ENCODE peak calls at places on chromosome 13, in six cellular contexts. E is tibial artery; G is effector memory CD4-positive, alpha-beta T cell; Y is right atrium auricular region; F is fibroblast of lung; O is thoracic aorta. D is an unnamed sample.

GRCh38 chr13:79749985-79750551 is 269.1 kb downstream of the NDFIP2 start:
- DNase-seq in E (peak; percentile 74), G (no peak), Y (peak; percentile 78), F (peak; percentile 81), O (no peak), D (peak; percentile 1)

GRCh38 chr13:58994778-58995177 is 1169.0 kb downstream of the DIAPH3 start:
- DNase-seq in E (no peak), G (no peak), Y (no peak), F (peak; percentile 4), O (no peak), D (no peak)

GRCh38 chr13:26956532-26957142 is 196.1 kb upstream of the GPR12 start:
- DNase-seq in E (no peak), G (no peak), Y (no peak), F (no peak), O (no peak), D (no peak)

GRCh38 chr13:99124695-99125334 is 75.8 kb upstream of the UBAC2 start:
- DNase-seq in E (no peak), G (no peak), Y (no peak), F (peak; percentile 48), O (no peak), D (no peak)

GRCh38 chr13:35729926-35730627 is 253.6 kb upstream of the MAB21L1 start:
- DNase-seq in E (no peak), G (no peak), Y (peak; percentile 69), F (no peak), O (no peak), D (no peak)

GRCh38 chr13:45521292-45521691 is 56.6 kb downstream of the COG3 start:
- DNase-seq in E (peak; percentile 29), G (no peak), Y (no peak), F (peak; percentile 60), O (no peak), D (no peak)

GRCh38 chr13:39350461-39350881 is 252.5 kb downstream of the LHFPL6 start:
- DNase-seq in E (no peak), G (no peak), Y (no peak), F (no peak), O (no peak), D (no peak)

GRCh38 chr13:99103536-99103935 is 97.1 kb upstream of the UBAC2 start:
- DNase-seq in E (no peak), G (no peak), Y (no peak), F (no peak), O (no peak), D (no peak)

GRCh38 chr13:41835871-41836270 is 125.0 kb downstream of the VWA8 start:
- DNase-seq in E (no peak), G (no peak), Y (no peak), F (peak; percentile 63), O (no peak), D (no peak)

GRCh38 chr13:33123066-33123940 is 107.1 kb downstream of the KL start:
- DNase-seq in E (peak; percentile 71), G (no peak), Y (no peak), F (peak; percentile 79), O (no peak), D (no peak)

GRCh38 chr13:72530471-72530870 is 197.0 kb downstream of the MZT1 start:
- DNase-seq in E (no peak), G (no peak), Y (no peak), F (no peak), O (no peak), D (no peak)

GRCh38 chr13:113211774-113212173 is 2.4 kb downstream of the CUL4A start:
- DNase-seq in E (no peak), G (no peak), Y (no peak), F (no peak), O (no peak), D (peak; percentile 39)

GRCh38 chr13:50463662-50464061 is 379.8 kb downstream of the DLEU7 start:
- DNase-seq in E (no peak), G (no peak), Y (no peak), F (no peak), O (no peak), D (no peak)

GRCh38 chr13:102401305-102401704 is 543 bp downstream of the FGF14 start:
- DNase-seq in E (no peak), G (no peak), Y (no peak), F (peak; percentile 48), O (no peak), D (no peak)
- H3K27me3 ChIP-seq in E (peaks cover 35% of the 10 kb centered on the region), G (peaks cover 31% of the 10 kb centered on the region), Y (no peaks in the 10 kb centered on the region), F (no peaks in the 10 kb centered on the region), O (no peaks in the 10 kb centered on the region), D (peaks cover 18% of the 10 kb centered on the region)

GRCh38 chr13:20193924-20194631 is 1.3 kb upstream of the GJB2 start:
- DNase-seq in E (no peak), G (no peak), Y (no peak), F (no peak), O (no peak), D (no peak)
- H3K27me3 ChIP-seq in E (peaks cover 67% of the 10 kb centered on the region), G (peaks cover 56% of the 10 kb centered on the region), Y (peaks cover 24% of the 10 kb centered on the region), F (peaks cover 59% of the 10 kb centered on the region), O (peaks cover 17% of the 10 kb centered on the region), D (peaks cover 57% of the 10 kb centered on the region)

GRCh38 chr13:31848621-31849020 is 109.3 kb downstream of the RXFP2 start:
- DNase-seq in E (no peak), G (no peak), Y (no peak), F (no peak), O (no peak), D (no peak)
- H3K27me3 ChIP-seq in E (no peaks in the 10 kb centered on the region), G (no peaks in the 10 kb centered on the region), Y (no peaks in the 10 kb centered on the region), F (peaks cover 4% of the 10 kb centered on the region), O (no peaks in the 10 kb centered on the region), D (peaks cover 3% of the 10 kb centered on the region)

GRCh38 chr13:54607421-54607820 is 1578.8 kb downstream of the OLFM4 start:
- DNase-seq in E (no peak), G (no peak), Y (no peak), F (no peak), O (no peak), D (no peak)
- H3K27me3 ChIP-seq in E (no peaks in the 10 kb centered on the region), G (no peaks in the 10 kb centered on the region), Y (no peaks in the 10 kb centered on the region), F (no peaks in the 10 kb centered on the region), O (no peaks in the 10 kb centered on the region), D (no peaks in the 10 kb centered on the region)

DNA sequence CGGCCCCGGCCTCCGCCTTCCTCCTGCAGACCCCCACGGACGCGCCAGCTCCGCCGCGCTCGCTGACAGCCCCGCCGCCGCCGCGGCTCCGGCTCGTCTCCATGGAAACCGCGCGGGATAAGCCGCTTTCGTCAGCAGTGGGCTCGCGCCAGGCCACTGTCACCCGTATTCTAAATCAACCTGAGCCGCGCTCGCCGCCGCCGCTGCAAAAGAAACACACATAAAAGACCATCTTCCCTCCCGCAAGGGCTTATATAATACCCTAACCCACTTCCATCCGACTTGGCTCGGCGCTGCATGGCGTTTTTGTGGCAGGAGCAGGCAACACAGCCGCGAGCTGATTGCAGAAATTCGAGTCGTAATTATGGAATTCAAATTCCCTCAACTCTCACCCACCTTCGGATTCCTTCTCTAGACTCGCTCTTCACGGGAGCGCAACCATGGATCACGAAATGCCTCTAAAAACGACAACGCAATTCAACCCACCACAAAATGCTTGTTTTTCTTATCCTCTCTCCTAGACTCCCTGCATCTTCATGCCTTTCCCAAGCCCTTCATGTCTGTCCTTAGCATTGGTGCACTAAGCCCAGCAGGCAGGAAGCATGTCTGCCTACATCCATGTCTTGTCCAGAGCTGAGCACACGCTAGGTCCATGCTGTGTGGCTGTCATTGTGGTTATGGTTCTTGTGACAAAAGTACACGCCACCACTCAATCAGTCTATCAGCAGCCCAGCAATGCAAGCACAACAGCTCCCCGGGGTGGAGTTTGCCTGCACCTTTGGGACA is at the start of gene AMER2:
- DNase-seq in E (no peak), G (no peak), Y (no peak), F (peak; percentile 12), O (no peak), D (no peak)
- H3K27me3 ChIP-seq in E (peaks cover 54% of the 10 kb centered on the region), G (peaks cover 5% of the 10 kb centered on the region), Y (peaks cover 26% of the 10 kb centered on the region), F (peaks cover 30% of the 10 kb centered on the region), O (peaks cover 6% of the 10 kb centered on the region), D (peaks cover 20% of the 10 kb centered on the region)